ENCODE peak calls at places on chromosomes 3 and 15, in five cellular contexts. S is left ventricle myocardium inferior, T is A549, L is body of pancreas, C is GM12865. O is an unnamed sample.

GRCh38 chr3:76198086-76198485 is 412.7 kb upstream of the ZNF717 start:
- DNase-seq in S (no peak), T (no peak), L (no peak), C (no peak), O (no peak)

GRCh38 chr3:15659254-15659975 is 57.9 kb downstream of the BTD start:
- DNase-seq in S (no peak), T (no peak), L (no peak), C (no peak), O (no peak)

GRCh38 chr3:106013971-106014370 is 145.2 kb upstream of the CBLB start:
- DNase-seq in S (no peak), T (no peak), L (no peak), C (no peak), O (no peak)

GRCh38 chr3:33942483-33943150 is 144.2 kb downstream of the PDCD6IP start:
- DNase-seq in S (no peak), T (no peak), L (no peak), C (peak; percentile 8), O (no peak)

GRCh38 chr15:85609492-85609891 is 185.2 kb downstream of the KLHL25 start:
- DNase-seq in S (no peak), T (no peak), L (no peak), C (no peak), O (no peak)

GRCh38 chr15:66565731-66566130 is at the start of gene LCTL:
- DNase-seq in S (no peak), T (no peak), L (no peak), C (no peak), O (no peak)

GRCh38 chr15:52682200-52682599 is 3.0 kb upstream of the ATOSA start:
- DNase-seq in S (no peak), T (no peak), L (no peak), C (no peak), O (no peak)

GRCh38 chr15:89457086-89457485 is 39.3 kb downstream of the RHCG start:
- DNase-seq in S (no peak), T (peak; percentile 81), L (no peak), C (peak; percentile 62), O (no peak)

GRCh38 chr15:85589873-85590272 is 204.9 kb downstream of the KLHL25 start:
- DNase-seq in S (no peak), T (peak; percentile 65), L (peak; percentile 22), C (no peak), O (no peak)

GRCh38 chr15:90286678-90287077 is 21.2 kb downstream of the NGRN start:
- DNase-seq in S (no peak), T (peak; percentile 55), L (no peak), C (peak; percentile 58), O (peak; percentile 35)

GRCh38 chr15:28990390-28990789 is 104.6 kb downstream of the APBA2 start:
- DNase-seq in S (no peak), T (no peak), L (no peak), C (no peak), O (no peak)

GRCh38 chr3:52092291-52092660 is 35.9 kb upstream of the DUSP7 start:
- DNase-seq in S (no peak), T (no peak), L (no peak), C (no peak), O (no peak)

GRCh38 chr15:67407709-67408257 is 113.1 kb upstream of the C15orf61 start:
- DNase-seq in S (no peak), T (no peak), L (no peak), C (no peak), O (no peak)

GRCh38 chr3:156675744-156676466 is 1.5 kb downstream of the TIPARP start:
- DNase-seq in S (peak; percentile 21), T (peak; percentile 49), L (peak; percentile 54), C (peak; percentile 43), O (peak; percentile 71)

GRCh38 chr3:176988795-176989194 is 208.5 kb downstream of the TBL1XR1 start:
- DNase-seq in S (no peak), T (no peak), L (no peak), C (no peak), O (no peak)

GRCh38 chr15:94387854-94388441 is 156.6 kb downstream of the MCTP2 start:
- DNase-seq in S (no peak), T (no peak), L (no peak), C (peak; percentile 6), O (no peak)

GRCh38 chr3:149480326-149481017 is 6.0 kb downstream of the TM4SF4 start:
- DNase-seq in S (peak; percentile 78), T (peak; percentile 85), L (peak; percentile 88), C (peak; percentile 89), O (peak; percentile 89)

GRCh38 chr15:76993114-76993715 is 1.7 kb upstream of the PSTPIP1 start:
- DNase-seq in S (no peak), T (no peak), L (peak; percentile 37), C (no peak), O (no peak)

GRCh38 chr3:114848087-114848486 is 299.0 kb downstream of the ZBTB20 start:
- DNase-seq in S (no peak), T (no peak), L (peak; percentile 37), C (no peak), O (no peak)

GRCh38 chr3:193946945-193947344 is 189.0 kb upstream of the HES1 start:
- DNase-seq in S (no peak), T (no peak), L (no peak), C (no peak), O (peak; percentile 83)

GRCh38 chr3:28973621-28974020 is 307.2 kb upstream of the RBMS3 start:
- DNase-seq in S (no peak), T (no peak), L (no peak), C (no peak), O (no peak)

GRCh38 chr3:13192471-13193213 is 119.4 kb upstream of the IQSEC1 start:
- DNase-seq in S (no peak), T (peak; percentile 67), L (no peak), C (no peak), O (no peak)
- TF ChIP-seq CTCF in S (peak; percentile 33), T (peak; percentile 22), L (no peak), C (peak; percentile 24), O (peak; percentile 68)

DNA sequence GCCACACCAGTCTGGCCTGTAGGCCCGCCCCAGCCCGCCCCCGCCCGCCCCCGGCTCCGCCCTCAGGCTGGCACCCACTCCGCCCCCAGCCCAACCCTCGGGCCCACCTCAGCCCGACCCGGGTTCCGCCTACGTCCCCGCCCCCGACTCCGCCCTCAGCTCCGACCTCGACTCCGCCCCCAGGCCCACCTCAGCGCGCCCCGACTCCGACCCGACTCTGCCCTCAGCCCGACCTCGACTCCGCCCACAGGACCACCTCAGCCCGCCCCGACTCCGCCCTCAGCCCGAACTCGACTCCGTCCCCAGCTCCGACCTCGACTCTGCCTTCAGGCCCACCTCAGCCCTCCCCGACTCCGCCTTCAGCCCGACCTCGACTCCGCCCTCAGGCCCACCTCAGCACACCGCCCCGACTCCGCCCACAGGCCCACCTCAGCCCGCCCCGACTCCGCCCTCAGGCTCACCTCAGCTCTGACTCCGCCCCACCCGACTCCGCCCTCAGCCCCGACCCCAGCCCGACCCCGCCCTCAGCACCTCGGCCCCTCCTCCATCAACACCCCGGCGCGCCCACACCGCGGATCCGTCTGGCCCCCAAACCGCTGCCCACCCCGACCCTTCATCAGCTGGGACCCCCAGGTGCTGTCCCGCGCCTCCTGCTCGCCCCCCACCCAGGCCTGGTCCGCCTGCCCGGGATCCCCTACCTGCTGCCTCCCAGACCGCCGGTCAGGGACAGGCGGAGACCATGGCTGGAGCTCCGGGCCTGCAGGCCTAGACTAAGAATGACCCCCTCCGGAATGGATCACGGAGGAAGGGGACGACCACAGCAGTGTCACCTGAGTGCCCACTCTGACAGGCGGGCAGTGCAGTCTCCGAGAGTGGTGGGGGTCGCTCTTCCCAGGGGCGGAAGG is at the start of gene RAB43:
- DNase-seq in S (peak; percentile 90), T (peak; percentile 75), L (peak; percentile 93), C (peak; percentile 92), O (peak; percentile 96)
- H3K4me3 ChIP-seq in S (peak within 1 kb of the TSS; percentile 96), T (peak within 1 kb of the TSS; percentile 61), L (peak within 1 kb of the TSS; percentile 34), C (peak within 1 kb of the TSS; percentile 73), O (peak within 1 kb of the TSS; percentile 70)

DNA sequence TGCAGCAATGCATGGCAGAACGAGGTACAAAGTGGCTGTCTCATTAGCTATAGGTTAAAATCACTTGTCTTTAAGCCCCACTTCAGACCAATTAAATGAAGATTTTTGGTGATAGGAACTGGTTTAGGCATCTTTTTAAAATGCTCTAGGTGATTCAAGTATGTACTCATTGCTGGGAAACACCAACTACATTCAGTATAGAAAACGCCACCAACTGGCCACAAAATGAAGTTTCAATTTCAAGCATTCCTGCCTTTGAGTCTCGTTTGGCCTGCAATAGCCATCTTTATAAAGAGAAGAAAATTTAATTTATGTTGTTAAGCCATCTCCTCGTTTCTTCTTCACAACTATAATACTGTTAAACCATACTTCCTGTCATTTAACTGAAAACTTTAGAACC is 587.9 kb downstream of the GBE1 start:
- DNase-seq in S (no peak), T (no peak), L (no peak), C (no peak), O (no peak)
- TF ChIP-seq CTCF in S (no peak), T (no peak), L (no peak), C (no peak), O (peak; percentile 37)

GRCh38 chr3:47009225-47010049 is 30.0 kb downstream of the NBEAL2 start:
- DNase-seq in S (peak; percentile 90), T (no peak), L (peak; percentile 90), C (peak; percentile 88), O (no peak)
- H3K4me3 ChIP-seq in S (peak overlapping the region; percentile 75), T (no peak overlapping the region), L (no peak overlapping the region), C (peak overlapping the region; percentile 20), O (no peak overlapping the region)

GRCh38 chr3:172036541-172037215 is 2.7 kb upstream of the FNDC3B start:
- DNase-seq in S (no peak), T (no peak), L (no peak), C (no peak), O (no peak)

GRCh38 chr3:172033392-172033791 is 6.0 kb upstream of the FNDC3B start:
- DNase-seq in S (no peak), T (no peak), L (no peak), C (no peak), O (peak; percentile 25)

GRCh38 chr3:172031957-172032356 is 7.4 kb upstream of the FNDC3B start:
- DNase-seq in S (no peak), T (no peak), L (no peak), C (no peak), O (no peak)

GRCh38 chr3:172038823-172039222 is 555 bp upstream of the FNDC3B start:
- DNase-seq in S (no peak), T (no peak), L (no peak), C (no peak), O (no peak)

DNA sequence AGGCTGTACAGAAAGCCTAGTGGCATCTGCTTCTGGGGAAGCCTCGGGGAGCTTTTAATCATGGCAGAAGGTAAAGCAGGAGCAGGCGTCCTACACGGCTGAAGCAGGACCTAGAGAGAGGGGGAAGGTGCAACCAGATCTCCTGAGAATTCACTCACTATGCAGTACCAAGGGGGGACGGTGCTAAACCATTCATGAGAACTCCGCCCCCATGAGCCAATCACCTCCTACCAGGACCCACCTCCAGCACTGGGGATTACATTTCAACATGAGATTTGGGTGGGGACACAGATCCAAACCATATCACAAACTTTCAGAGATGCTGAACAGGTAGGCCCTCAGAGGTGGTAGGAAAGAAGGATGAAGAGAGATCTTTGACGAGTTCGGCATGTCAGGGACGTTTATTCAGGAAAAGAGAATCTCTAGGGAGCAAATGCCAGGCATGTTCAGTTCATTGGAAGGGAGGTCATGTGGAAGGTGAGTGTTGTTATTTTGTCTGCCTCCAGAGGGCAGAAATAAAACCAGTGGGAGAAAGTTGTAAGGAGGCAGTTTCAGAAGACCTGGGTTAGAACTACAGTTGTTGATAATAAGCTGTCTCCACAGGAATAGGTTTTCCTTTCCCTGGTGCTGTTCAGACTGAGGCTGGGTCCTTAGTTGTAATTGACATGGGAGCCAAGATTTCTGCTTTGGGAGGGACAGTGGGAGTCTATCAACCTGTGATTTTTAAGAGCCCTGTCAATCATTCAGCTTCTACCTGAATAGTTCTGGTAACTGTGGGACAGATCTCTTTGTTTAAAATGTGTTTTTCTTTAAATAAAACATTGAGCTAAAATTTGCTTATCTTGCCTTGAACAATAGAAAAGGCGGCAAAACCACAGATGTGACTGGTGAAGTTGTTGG is 4.3 kb upstream of the FNDC3B start:
- DNase-seq in S (no peak), T (no peak), L (peak; percentile 42), C (peak; percentile 33), O (no peak)
- TF ChIP-seq CTCF in S (peak; percentile 61), T (peak; percentile 10), L (peak; percentile 83), C (peak; percentile 27), O (peak; percentile 49)

GRCh38 chr15:98599911-98600685 is 48.2 kb upstream of the IGF1R start:
- DNase-seq in S (no peak), T (no peak), L (peak; percentile 66), C (peak; percentile 48), O (no peak)
- H3K4me3 ChIP-seq in S (peak overlapping the region; percentile 56), T (peak overlapping the region; percentile 8), L (no peak overlapping the region), C (peak overlapping the region; percentile 16), O (no peak overlapping the region)

O was measured in PC-9.